ENCODE peak calls at places on chromosome 1, in eight cellular contexts. One of them, this sample, is unnamed.

GRCh38 chr1:154955718-154956513 is at the start of gene PBXIP1:
- DNase-seq in right lobe of liver: peak; percentile 59
- DNase-seq in uterus: peak; percentile 78
- DNase-seq in lower lobe of right lung: no peak
- DNase-seq in HFF-Myc: peak; percentile 83
- DNase-seq in endothelial cell: peak; percentile 81
- DNase-seq in GM12864: peak; percentile 79
- DNase-seq in fibroblast of villous mesenchyme: peak; percentile 92
- DNase-seq in this sample: no peak

GRCh38 chr1:210706246-210706645 is 377.5 kb downstream of the HHAT start:
- DNase-seq in right lobe of liver: no peak
- DNase-seq in uterus: no peak
- DNase-seq in lower lobe of right lung: no peak
- DNase-seq in HFF-Myc: no peak
- DNase-seq in endothelial cell: no peak
- DNase-seq in GM12864: no peak
- DNase-seq in fibroblast of villous mesenchyme: no peak
- DNase-seq in this sample: no peak

GRCh38 chr1:77954521-77954920 is 24.4 kb downstream of the FUBP1 start:
- DNase-seq in right lobe of liver: no peak
- DNase-seq in uterus: no peak
- DNase-seq in lower lobe of right lung: no peak
- DNase-seq in HFF-Myc: no peak
- DNase-seq in endothelial cell: no peak
- DNase-seq in GM12864: no peak
- DNase-seq in fibroblast of villous mesenchyme: no peak
- DNase-seq in this sample: no peak

GRCh38 chr1:8267307-8267706 is 50.6 kb upstream of the SLC45A1 start:
- DNase-seq in right lobe of liver: no peak
- DNase-seq in uterus: no peak
- DNase-seq in lower lobe of right lung: no peak
- DNase-seq in HFF-Myc: no peak
- DNase-seq in endothelial cell: no peak
- DNase-seq in GM12864: no peak
- DNase-seq in fibroblast of villous mesenchyme: no peak
- DNase-seq in this sample: no peak

GRCh38 chr1:4963251-4963650 is 308.8 kb downstream of the AJAP1 start:
- DNase-seq in right lobe of liver: no peak
- DNase-seq in uterus: no peak
- DNase-seq in lower lobe of right lung: no peak
- DNase-seq in HFF-Myc: no peak
- DNase-seq in endothelial cell: no peak
- DNase-seq in GM12864: no peak
- DNase-seq in fibroblast of villous mesenchyme: no peak
- DNase-seq in this sample: no peak

GRCh38 chr1:109312978-109313775 is 6.4 kb upstream of the MYBPHL start:
- DNase-seq in right lobe of liver: no peak
- DNase-seq in uterus: no peak
- DNase-seq in lower lobe of right lung: no peak
- DNase-seq in HFF-Myc: no peak
- DNase-seq in endothelial cell: no peak
- DNase-seq in GM12864: no peak
- DNase-seq in fibroblast of villous mesenchyme: no peak
- DNase-seq in this sample: no peak

GRCh38 chr1:1243807-1244191 is 2.7 kb downstream of the C1QTNF12 start:
- DNase-seq in right lobe of liver: no peak
- DNase-seq in uterus: no peak
- DNase-seq in lower lobe of right lung: no peak
- DNase-seq in HFF-Myc: no peak
- DNase-seq in endothelial cell: no peak
- DNase-seq in GM12864: no peak
- DNase-seq in fibroblast of villous mesenchyme: no peak
- DNase-seq in this sample: no peak

GRCh38 chr1:83641206-83641658 is 357.7 kb downstream of the TTLL7 start:
- DNase-seq in right lobe of liver: no peak
- DNase-seq in uterus: no peak
- DNase-seq in lower lobe of right lung: no peak
- DNase-seq in HFF-Myc: peak; percentile 15
- DNase-seq in endothelial cell: no peak
- DNase-seq in GM12864: no peak
- DNase-seq in fibroblast of villous mesenchyme: peak; percentile 3
- DNase-seq in this sample: no peak

GRCh38 chr1:17437260-17438175 is 2.0 kb downstream of the RCC2 start:
- DNase-seq in right lobe of liver: peak; percentile 61
- DNase-seq in uterus: peak; percentile 45
- DNase-seq in lower lobe of right lung: peak; percentile 53
- DNase-seq in HFF-Myc: no peak
- DNase-seq in endothelial cell: peak; percentile 45
- DNase-seq in GM12864: no peak
- DNase-seq in fibroblast of villous mesenchyme: peak; percentile 42
- DNase-seq in this sample: no peak

GRCh38 chr1:27455166-27455811 is 34.7 kb downstream of the WASF2 start:
- DNase-seq in right lobe of liver: no peak
- DNase-seq in uterus: no peak
- DNase-seq in lower lobe of right lung: no peak
- DNase-seq in HFF-Myc: no peak
- DNase-seq in endothelial cell: no peak
- DNase-seq in GM12864: no peak
- DNase-seq in fibroblast of villous mesenchyme: peak; percentile 16
- DNase-seq in this sample: no peak

GRCh38 chr1:21521717-21522060 is 12.5 kb downstream of the ALPL start:
- DNase-seq in right lobe of liver: no peak
- DNase-seq in uterus: no peak
- DNase-seq in lower lobe of right lung: no peak
- DNase-seq in HFF-Myc: no peak
- DNase-seq in endothelial cell: no peak
- DNase-seq in GM12864: no peak
- DNase-seq in fibroblast of villous mesenchyme: no peak
- DNase-seq in this sample: no peak

GRCh38 chr1:48025076-48025475 is 27.9 kb upstream of the TRABD2B start:
- DNase-seq in right lobe of liver: no peak
- DNase-seq in uterus: no peak
- DNase-seq in lower lobe of right lung: no peak
- DNase-seq in HFF-Myc: no peak
- DNase-seq in endothelial cell: no peak
- DNase-seq in GM12864: no peak
- DNase-seq in fibroblast of villous mesenchyme: no peak
- DNase-seq in this sample: no peak

GRCh38 chr1:39711359-39712340 is 20.4 kb upstream of the HPCAL4 start:
- DNase-seq in right lobe of liver: no peak
- DNase-seq in uterus: no peak
- DNase-seq in lower lobe of right lung: no peak
- DNase-seq in HFF-Myc: no peak
- DNase-seq in endothelial cell: no peak
- DNase-seq in GM12864: no peak
- DNase-seq in fibroblast of villous mesenchyme: peak; percentile 22
- DNase-seq in this sample: no peak
- TF ChIP-seq CTCF in right lobe of liver: no peak
- TF ChIP-seq CTCF in uterus: no peak
- TF ChIP-seq CTCF in lower lobe of right lung: no peak
- TF ChIP-seq CTCF in HFF-Myc: no peak
- TF ChIP-seq CTCF in endothelial cell: no peak
- TF ChIP-seq CTCF in GM12864: no peak
- TF ChIP-seq CTCF in fibroblast of villous mesenchyme: no peak
- TF ChIP-seq CTCF in this sample: no peak

GRCh38 chr1:172608098-172608601 is 50.8 kb upstream of the FASLG start:
- DNase-seq in right lobe of liver: no peak
- DNase-seq in uterus: no peak
- DNase-seq in lower lobe of right lung: no peak
- DNase-seq in HFF-Myc: no peak
- DNase-seq in endothelial cell: no peak
- DNase-seq in GM12864: no peak
- DNase-seq in fibroblast of villous mesenchyme: no peak
- DNase-seq in this sample: no peak

GRCh38 chr1:172607145-172607544 is 51.8 kb upstream of the FASLG start:
- DNase-seq in right lobe of liver: no peak
- DNase-seq in uterus: no peak
- DNase-seq in lower lobe of right lung: no peak
- DNase-seq in HFF-Myc: no peak
- DNase-seq in endothelial cell: no peak
- DNase-seq in GM12864: no peak
- DNase-seq in fibroblast of villous mesenchyme: no peak
- DNase-seq in this sample: no peak

GRCh38 chr1:172612478-172612877 is 46.4 kb upstream of the FASLG start:
- DNase-seq in right lobe of liver: no peak
- DNase-seq in uterus: no peak
- DNase-seq in lower lobe of right lung: no peak
- DNase-seq in HFF-Myc: no peak
- DNase-seq in endothelial cell: no peak
- DNase-seq in GM12864: no peak
- DNase-seq in fibroblast of villous mesenchyme: no peak
- DNase-seq in this sample: no peak

GRCh38 chr1:172613294-172613693 is 45.6 kb upstream of the FASLG start:
- DNase-seq in right lobe of liver: no peak
- DNase-seq in uterus: no peak
- DNase-seq in lower lobe of right lung: no peak
- DNase-seq in HFF-Myc: no peak
- DNase-seq in endothelial cell: no peak
- DNase-seq in GM12864: no peak
- DNase-seq in fibroblast of villous mesenchyme: no peak
- DNase-seq in this sample: no peak

GRCh38 chr1:172609528-172609927 is 49.4 kb upstream of the FASLG start:
- DNase-seq in right lobe of liver: no peak
- DNase-seq in uterus: no peak
- DNase-seq in lower lobe of right lung: no peak
- DNase-seq in HFF-Myc: no peak
- DNase-seq in endothelial cell: no peak
- DNase-seq in GM12864: no peak
- DNase-seq in fibroblast of villous mesenchyme: no peak
- DNase-seq in this sample: no peak
- TF ChIP-seq CTCF in right lobe of liver: peak; percentile 22
- TF ChIP-seq CTCF in uterus: no peak
- TF ChIP-seq CTCF in lower lobe of right lung: peak; percentile 15
- TF ChIP-seq CTCF in HFF-Myc: no peak
- TF ChIP-seq CTCF in endothelial cell: peak; percentile 17
- TF ChIP-seq CTCF in GM12864: no peak
- TF ChIP-seq CTCF in fibroblast of villous mesenchyme: peak; percentile 41
- TF ChIP-seq CTCF in this sample: no peak

GRCh38 chr1:29285771-29286170 is 49.4 kb downstream of the PTPRU start:
- DNase-seq in right lobe of liver: no peak
- DNase-seq in uterus: no peak
- DNase-seq in lower lobe of right lung: no peak
- DNase-seq in HFF-Myc: no peak
- DNase-seq in endothelial cell: no peak
- DNase-seq in GM12864: no peak
- DNase-seq in fibroblast of villous mesenchyme: no peak
- DNase-seq in this sample: no peak

GRCh38 chr1:29284961-29285560 is 48.7 kb downstream of the PTPRU start:
- DNase-seq in right lobe of liver: no peak
- DNase-seq in uterus: no peak
- DNase-seq in lower lobe of right lung: no peak
- DNase-seq in HFF-Myc: no peak
- DNase-seq in endothelial cell: no peak
- DNase-seq in GM12864: no peak
- DNase-seq in fibroblast of villous mesenchyme: no peak
- DNase-seq in this sample: no peak

GRCh38 chr1:29282924-29283803 is 46.8 kb downstream of the PTPRU start:
- DNase-seq in right lobe of liver: no peak
- DNase-seq in uterus: peak; percentile 29
- DNase-seq in lower lobe of right lung: no peak
- DNase-seq in HFF-Myc: no peak
- DNase-seq in endothelial cell: peak; percentile 86
- DNase-seq in GM12864: peak; percentile 31
- DNase-seq in fibroblast of villous mesenchyme: peak; percentile 76
- DNase-seq in this sample: no peak

GRCh38 chr1:29283804-29284195 is 47.5 kb downstream of the PTPRU start:
- DNase-seq in right lobe of liver: no peak
- DNase-seq in uterus: no peak
- DNase-seq in lower lobe of right lung: no peak
- DNase-seq in HFF-Myc: no peak
- DNase-seq in endothelial cell: no peak
- DNase-seq in GM12864: no peak
- DNase-seq in fibroblast of villous mesenchyme: no peak
- DNase-seq in this sample: no peak

DNA sequence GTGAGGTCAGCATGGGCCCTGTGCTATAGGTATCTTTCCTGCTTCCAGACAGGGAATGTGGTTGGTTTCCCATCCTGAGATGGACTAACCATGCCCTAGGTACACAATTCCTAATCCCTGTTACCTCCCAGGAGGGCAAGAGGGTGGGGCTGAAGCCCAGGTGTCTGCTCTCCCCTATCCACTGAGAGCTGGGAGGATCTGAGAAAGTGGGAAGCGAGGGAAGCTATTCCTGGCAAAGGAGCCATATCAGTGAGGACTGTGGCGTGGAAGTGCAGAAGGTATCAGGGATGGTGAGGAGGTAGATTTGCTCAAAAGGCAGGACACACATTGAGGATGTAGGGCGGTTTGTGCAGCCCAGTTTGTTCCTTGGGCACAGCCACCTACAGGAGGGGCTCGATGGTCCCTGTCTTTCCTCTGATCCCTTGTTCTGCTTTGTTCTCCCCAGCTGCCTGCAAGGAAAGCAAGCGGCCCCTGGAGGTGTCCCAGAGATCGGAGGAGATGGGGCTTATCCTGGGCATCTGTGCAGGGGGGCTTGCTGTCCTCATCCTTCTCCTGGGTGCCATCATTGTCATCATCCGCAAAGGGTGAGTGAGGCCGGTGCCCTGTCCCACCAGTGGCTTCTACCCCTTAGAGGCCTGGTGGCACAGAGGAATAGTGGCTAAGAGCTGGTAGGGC is 48.1 kb downstream of the PTPRU start:
- DNase-seq in right lobe of liver: no peak
- DNase-seq in uterus: no peak
- DNase-seq in lower lobe of right lung: no peak
- DNase-seq in HFF-Myc: no peak
- DNase-seq in endothelial cell: no peak
- DNase-seq in GM12864: no peak
- DNase-seq in fibroblast of villous mesenchyme: no peak
- DNase-seq in this sample: no peak
- TF ChIP-seq CTCF in right lobe of liver: no peak
- TF ChIP-seq CTCF in uterus: no peak
- TF ChIP-seq CTCF in lower lobe of right lung: no peak
- TF ChIP-seq CTCF in HFF-Myc: no peak
- TF ChIP-seq CTCF in endothelial cell: no peak
- TF ChIP-seq CTCF in GM12864: no peak
- TF ChIP-seq CTCF in fibroblast of villous mesenchyme: no peak
- TF ChIP-seq CTCF in this sample: no peak

DNA sequence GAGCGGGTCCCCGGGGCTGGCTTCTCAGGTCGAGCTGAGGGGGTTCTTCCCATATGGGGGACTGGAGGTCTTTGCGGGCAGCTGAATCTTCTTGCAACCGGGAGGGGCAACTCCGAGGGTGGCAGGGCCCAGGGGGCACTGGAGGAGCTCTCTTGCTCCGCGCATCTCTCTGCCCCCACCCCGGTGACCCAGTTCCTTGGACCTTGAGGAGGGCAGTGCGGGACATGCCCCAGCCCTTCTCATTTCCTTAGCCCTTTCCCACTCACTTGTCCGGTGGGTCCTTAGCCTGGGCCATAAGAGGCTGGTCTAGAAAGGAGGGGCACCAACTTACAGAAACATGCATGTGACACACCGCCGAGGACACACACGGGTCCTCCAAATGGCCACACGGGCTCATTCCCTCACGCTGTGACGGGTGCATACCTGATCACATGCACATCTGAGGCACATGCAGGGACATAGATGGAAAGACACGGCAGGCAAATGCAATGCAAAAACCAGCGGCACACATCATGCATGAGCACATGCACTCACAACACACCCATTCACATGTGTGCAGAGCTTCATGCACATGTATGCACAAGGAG is 630 bp downstream of the HPCA start:
- DNase-seq in right lobe of liver: peak; percentile 6
- DNase-seq in uterus: no peak
- DNase-seq in lower lobe of right lung: no peak
- DNase-seq in HFF-Myc: no peak
- DNase-seq in endothelial cell: no peak
- DNase-seq in GM12864: no peak
- DNase-seq in fibroblast of villous mesenchyme: no peak
- DNase-seq in this sample: no peak
- TF ChIP-seq CTCF in right lobe of liver: no peak
- TF ChIP-seq CTCF in uterus: no peak
- TF ChIP-seq CTCF in lower lobe of right lung: no peak
- TF ChIP-seq CTCF in HFF-Myc: no peak
- TF ChIP-seq CTCF in endothelial cell: no peak
- TF ChIP-seq CTCF in GM12864: no peak
- TF ChIP-seq CTCF in fibroblast of villous mesenchyme: no peak
- TF ChIP-seq CTCF in this sample: no peak